ENCODE peak calls at places on chromosomes 4 and X, in nine cellular contexts. M is non-pigmented ciliary epithelial cell; X is activated T-cell treated with anti-CD3 and anti-CD28 coated beads, Interleukin-2, amount 50 U/mL, for 72 hours; G is lower leg skin; P is choroid plexus epithelial cell; L is cerebellar cortex; V is nucleus accumbens; A is NCI-H460; W is mesothelial cell of epicardium. Z is an unnamed sample.

GRCh38 chr4:154779362-154779947 is 1.6 kb upstream of the RBM46 start:
- DNase-seq in L (peak), G (no peak), V (no peak), M (peak), X (no peak), P (peak), W (no peak), A (peak), Z (no peak)

GRCh38 chrX:136588060-136588459 is 56.0 kb downstream of the VGLL1 start:
- DNase-seq in G (no peak), A (no peak), W (no peak), M (no peak), P (no peak), V (no peak), L (no peak), X (no peak), Z (no peak)

GRCh38 chrX:120380699-120381098 is 18.8 kb downstream of the ATP1B4 start:
- DNase-seq in X (peak), L (peak), M (no peak), A (peak), W (no peak), G (no peak), V (no peak), P (peak), Z (no peak)

GRCh38 chrX:14872355-14872754 is 514 bp downstream of the FANCB start:
- DNase-seq in X (peak), W (no peak), L (no peak), P (no peak), G (no peak), V (no peak), A (no peak), M (no peak), Z (no peak)

GRCh38 chrX:50813843-50814661 is at the start of gene SHROOM4:
- DNase-seq in P (peak), G (peak), W (peak), L (no peak), M (no peak), X (no peak), V (peak), A (no peak), Z (no peak)

GRCh38 chr4:25313194-25313895 is 771 bp downstream of the ZCCHC4 start:
- DNase-seq in M (no peak), W (no peak), X (no peak), V (no peak), L (no peak), G (no peak), P (peak), A (no peak), Z (no peak)

GRCh38 chr4:83219344-83219990 is 65.1 kb downstream of the COQ2 start:
- DNase-seq in L (peak), W (no peak), P (no peak), A (no peak), M (no peak), G (peak), V (no peak), X (peak), Z (no peak)

GRCh38 chrX:69021095-69021494 is 144.2 kb downstream of the PJA1 start:
- DNase-seq in P (no peak), A (no peak), V (no peak), G (peak), X (no peak), W (no peak), M (no peak), L (no peak), Z (no peak)

GRCh38 chrX:12891915-12892506 is 14.4 kb upstream of the TLR8 start:
- DNase-seq in L (no peak), V (no peak), P (no peak), M (no peak), G (no peak), W (no peak), A (no peak), X (no peak), Z (no peak)

GRCh38 chrX:34656842-34657780 is at the start of gene TMEM47:
- DNase-seq in L (no peak), X (no peak), M (no peak), P (peak), W (peak), V (peak), G (peak), A (peak), Z (peak)

GRCh38 chr4:157514711-157515110 is 294.2 kb downstream of the GRIA2 start:
- DNase-seq in P (no peak), V (no peak), L (no peak), G (no peak), W (no peak), A (no peak), M (no peak), X (no peak), Z (no peak)

GRCh38 chr4:73917081-73917501 is 47.9 kb downstream of the CXCL1 start:
- DNase-seq in W (no peak), P (peak), V (no peak), X (no peak), A (no peak), M (peak), G (no peak), L (no peak), Z (peak)

GRCh38 chr4:123484291-123484926 is 87.8 kb downstream of the SPRY1 start:
- DNase-seq in G (no peak), X (no peak), P (no peak), A (no peak), L (no peak), W (no peak), V (no peak), M (no peak), Z (no peak)

GRCh38 chr4:111959202-111959601 is 186.1 kb upstream of the FAM241A start:
- DNase-seq in M (no peak), G (no peak), P (peak), A (peak), L (no peak), W (no peak), X (no peak), V (no peak), Z (no peak)

GRCh38 chr4:158090323-158090722 is 82.5 kb downstream of the GASK1B start:
- DNase-seq in X (no peak), P (peak), W (no peak), G (no peak), M (no peak), A (no peak), V (no peak), L (no peak), Z (no peak)

GRCh38 chr4:38678078-38678477 is 14.1 kb downstream of the KLF3 start:
- DNase-seq in X (no peak), L (no peak), G (no peak), P (peak), M (peak), V (peak), W (no peak), A (no peak), Z (no peak)

GRCh38 chr4:5746829-5747745 is 36.1 kb downstream of the EVC start:
- DNase-seq in M (no peak), L (no peak), P (peak), W (no peak), G (peak), X (no peak), V (no peak), A (no peak), Z (no peak)

GRCh38 chr4:40585201-40585789 is 44.4 kb downstream of the RBM47 start:
- DNase-seq in V (no peak), A (no peak), P (no peak), G (no peak), X (no peak), M (no peak), L (no peak), W (no peak), Z (no peak)

GRCh38 chrX:153946910-153947769 is 2.7 kb upstream of the RENBP start:
- DNase-seq in M (no peak), P (peak), L (peak), G (no peak), X (peak), V (peak), W (no peak), A (peak), Z (peak)